ENCODE peak calls at places on chromosomes 6 and 20, in five cellular contexts. C, D, B, T and J are unnamed samples.
A peak's percentile ranks its signal among the peaks of the same experiment; 100 is the strongest.

GRCh38 chr20:3716195-3716834 is 3.9 kb upstream of the SIGLEC1 start:
- DNase-seq in C (peak; percentile 75), D (no peak), B (peak; percentile 72), T (peak; percentile 50), J (no peak)

GRCh38 chr6:51932956-51933355 is 154.5 kb downstream of the PKHD1 start:
- DNase-seq in C (no peak), D (no peak), B (no peak), T (no peak), J (no peak)

GRCh38 chr6:167325766-167326165 is 880 bp downstream of the TTLL2 start:
- DNase-seq in C (no peak), D (no peak), B (no peak), T (no peak), J (no peak)

GRCh38 chr6:157980288-157981131 is 1.2 kb upstream of the SYNJ2 start:
- DNase-seq in C (no peak), D (no peak), B (no peak), T (no peak), J (no peak)

GRCh38 chr6:43878127-43878634 is 108.2 kb downstream of the VEGFA start:
- DNase-seq in C (peak; percentile 37), D (no peak), B (no peak), T (no peak), J (no peak)

GRCh38 chr6:55456016-55456415 is 123.0 kb downstream of the HMGCLL1 start:
- DNase-seq in C (no peak), D (no peak), B (no peak), T (no peak), J (no peak)

GRCh38 chr20:47700327-47700726 is 85.0 kb downstream of the SULF2 start:
- DNase-seq in C (no peak), D (no peak), B (no peak), T (no peak), J (no peak)

GRCh38 chr20:53993310-53993709 is 77.1 kb downstream of the BCAS1 start:
- DNase-seq in C (no peak), D (no peak), B (no peak), T (no peak), J (no peak)

GRCh38 chr20:33262658-33263065 is 20.4 kb upstream of the BPIFB1 start:
- DNase-seq in C (peak; percentile 68), D (no peak), B (peak; percentile 79), T (peak; percentile 59), J (peak; percentile 19)